ENCODE peak calls at places on chromosomes 5 and 9, in nine cellular contexts. One of them, this sample, is unnamed.

GRCh38 chr5:139856694-139857093 is 61.1 kb downstream of the PSD2 start:
- DNase-seq in AG08395: no peak
- DNase-seq in uterus: no peak
- DNase-seq in GM18507: no peak
- DNase-seq in anterior cingulate cortex: no peak
- DNase-seq in HEK293T: no peak
- DNase-seq in body of pancreas: no peak
- DNase-seq in GM10248: no peak
- DNase-seq in mucosa of gallbladder: no peak
- DNase-seq in this sample: no peak

GRCh38 chr5:60586307-60586901 is 113.6 kb downstream of the DEPDC1B start:
- DNase-seq in AG08395: no peak
- DNase-seq in uterus: no peak
- DNase-seq in GM18507: no peak
- DNase-seq in anterior cingulate cortex: no peak
- DNase-seq in HEK293T: no peak
- DNase-seq in body of pancreas: no peak
- DNase-seq in GM10248: no peak
- DNase-seq in mucosa of gallbladder: no peak
- DNase-seq in this sample: no peak

GRCh38 chr9:109286981-109287380 is 33.9 kb downstream of the EPB41L4B start:
- DNase-seq in AG08395: no peak
- DNase-seq in uterus: no peak
- DNase-seq in GM18507: no peak
- DNase-seq in anterior cingulate cortex: no peak
- DNase-seq in HEK293T: no peak
- DNase-seq in body of pancreas: no peak
- DNase-seq in GM10248: no peak
- DNase-seq in mucosa of gallbladder: no peak
- DNase-seq in this sample: no peak

GRCh38 chr5:148780711-148781110 is 45.7 kb upstream of the ADRB2 start:
- DNase-seq in AG08395: no peak
- DNase-seq in uterus: no peak
- DNase-seq in GM18507: no peak
- DNase-seq in anterior cingulate cortex: no peak
- DNase-seq in HEK293T: no peak
- DNase-seq in body of pancreas: no peak
- DNase-seq in GM10248: no peak
- DNase-seq in mucosa of gallbladder: no peak
- DNase-seq in this sample: no peak

GRCh38 chr5:93401844-93402243 is 179.2 kb downstream of the NR2F1-AS1 start:
- DNase-seq in AG08395: no peak
- DNase-seq in uterus: no peak
- DNase-seq in GM18507: no peak
- DNase-seq in anterior cingulate cortex: no peak
- DNase-seq in HEK293T: no peak
- DNase-seq in body of pancreas: no peak
- DNase-seq in GM10248: no peak
- DNase-seq in mucosa of gallbladder: no peak
- DNase-seq in this sample: no peak

GRCh38 chr5:93209476-93209875 is 371.5 kb downstream of the NR2F1-AS1 start:
- DNase-seq in AG08395: no peak
- DNase-seq in uterus: no peak
- DNase-seq in GM18507: no peak
- DNase-seq in anterior cingulate cortex: no peak
- DNase-seq in HEK293T: no peak
- DNase-seq in body of pancreas: no peak
- DNase-seq in GM10248: no peak
- DNase-seq in mucosa of gallbladder: no peak
- DNase-seq in this sample: no peak

GRCh38 chr9:19787672-19788071 is 1.2 kb downstream of the SLC24A2 start:
- DNase-seq in AG08395: no peak
- DNase-seq in uterus: no peak
- DNase-seq in GM18507: no peak
- DNase-seq in anterior cingulate cortex: no peak
- DNase-seq in HEK293T: no peak
- DNase-seq in body of pancreas: no peak
- DNase-seq in GM10248: no peak
- DNase-seq in mucosa of gallbladder: no peak
- DNase-seq in this sample: no peak

GRCh38 chr9:92752812-92753404 is 11.7 kb downstream of the BICD2 start:
- DNase-seq in AG08395: no peak
- DNase-seq in uterus: no peak
- DNase-seq in GM18507: no peak
- DNase-seq in anterior cingulate cortex: no peak
- DNase-seq in HEK293T: no peak
- DNase-seq in body of pancreas: no peak
- DNase-seq in GM10248: no peak
- DNase-seq in mucosa of gallbladder: no peak
- DNase-seq in this sample: no peak

GRCh38 chr5:178234753-178235599 is 2.4 kb upstream of the PHYKPL start:
- DNase-seq in AG08395: peak
- DNase-seq in uterus: peak
- DNase-seq in GM18507: peak
- DNase-seq in anterior cingulate cortex: no peak
- DNase-seq in HEK293T: peak
- DNase-seq in body of pancreas: peak
- DNase-seq in GM10248: peak
- DNase-seq in mucosa of gallbladder: peak
- DNase-seq in this sample: peak

GRCh38 chr5:149391524-149391923 is 12.4 kb upstream of the IL17B start:
- DNase-seq in AG08395: no peak
- DNase-seq in uterus: no peak
- DNase-seq in GM18507: no peak
- DNase-seq in anterior cingulate cortex: no peak
- DNase-seq in HEK293T: no peak
- DNase-seq in body of pancreas: no peak
- DNase-seq in GM10248: no peak
- DNase-seq in mucosa of gallbladder: no peak
- DNase-seq in this sample: no peak

GRCh38 chr5:74575741-74576538 is 64.6 kb downstream of the ENC1 start:
- DNase-seq in AG08395: peak
- DNase-seq in uterus: no peak
- DNase-seq in GM18507: no peak
- DNase-seq in anterior cingulate cortex: no peak
- DNase-seq in HEK293T: no peak
- DNase-seq in body of pancreas: no peak
- DNase-seq in GM10248: no peak
- DNase-seq in mucosa of gallbladder: no peak
- DNase-seq in this sample: no peak

GRCh38 chr5:10760033-10760975 is 730 bp downstream of the DAP start:
- DNase-seq in AG08395: peak
- DNase-seq in uterus: peak
- DNase-seq in GM18507: no peak
- DNase-seq in anterior cingulate cortex: peak
- DNase-seq in HEK293T: peak
- DNase-seq in body of pancreas: peak
- DNase-seq in GM10248: peak
- DNase-seq in mucosa of gallbladder: peak
- DNase-seq in this sample: peak

GRCh38 chr9:95626885-95627558 is 110.3 kb upstream of the PTCH1 start:
- DNase-seq in AG08395: no peak
- DNase-seq in uterus: peak
- DNase-seq in GM18507: no peak
- DNase-seq in anterior cingulate cortex: no peak
- DNase-seq in HEK293T: no peak
- DNase-seq in body of pancreas: peak
- DNase-seq in GM10248: no peak
- DNase-seq in mucosa of gallbladder: peak
- DNase-seq in this sample: no peak

GRCh38 chr5:143717400-143717799 is 94.6 kb upstream of the HMHB1 start:
- DNase-seq in AG08395: peak
- DNase-seq in uterus: no peak
- DNase-seq in GM18507: no peak
- DNase-seq in anterior cingulate cortex: no peak
- DNase-seq in HEK293T: no peak
- DNase-seq in body of pancreas: peak
- DNase-seq in GM10248: no peak
- DNase-seq in mucosa of gallbladder: no peak
- DNase-seq in this sample: no peak

GRCh38 chr5:131265318-131265803 is 1.5 kb downstream of the CDC42SE2 start:
- DNase-seq in AG08395: no peak
- DNase-seq in uterus: no peak
- DNase-seq in GM18507: no peak
- DNase-seq in anterior cingulate cortex: no peak
- DNase-seq in HEK293T: peak
- DNase-seq in body of pancreas: peak
- DNase-seq in GM10248: no peak
- DNase-seq in mucosa of gallbladder: no peak
- DNase-seq in this sample: no peak

GRCh38 chr5:121156565-121156964 is 692.5 kb downstream of the PRR16 start:
- DNase-seq in AG08395: no peak
- DNase-seq in uterus: no peak
- DNase-seq in GM18507: no peak
- DNase-seq in anterior cingulate cortex: no peak
- DNase-seq in HEK293T: no peak
- DNase-seq in body of pancreas: no peak
- DNase-seq in GM10248: no peak
- DNase-seq in mucosa of gallbladder: no peak
- DNase-seq in this sample: no peak

GRCh38 chr5:58357121-58357520 is 102.8 kb downstream of the PLK2 start:
- DNase-seq in AG08395: peak
- DNase-seq in uterus: no peak
- DNase-seq in GM18507: no peak
- DNase-seq in anterior cingulate cortex: no peak
- DNase-seq in HEK293T: no peak
- DNase-seq in body of pancreas: no peak
- DNase-seq in GM10248: no peak
- DNase-seq in mucosa of gallbladder: no peak
- DNase-seq in this sample: no peak

GRCh38 chr9:107976767-107977166 is 487.2 kb upstream of the KLF4 start:
- DNase-seq in AG08395: peak
- DNase-seq in uterus: peak
- DNase-seq in GM18507: no peak
- DNase-seq in anterior cingulate cortex: no peak
- DNase-seq in HEK293T: no peak
- DNase-seq in body of pancreas: peak
- DNase-seq in GM10248: no peak
- DNase-seq in mucosa of gallbladder: peak
- DNase-seq in this sample: no peak

GRCh38 chr9:118426772-118427171 is 722.6 kb downstream of the TLR4 start:
- DNase-seq in AG08395: no peak
- DNase-seq in uterus: no peak
- DNase-seq in GM18507: no peak
- DNase-seq in anterior cingulate cortex: no peak
- DNase-seq in HEK293T: no peak
- DNase-seq in body of pancreas: no peak
- DNase-seq in GM10248: no peak
- DNase-seq in mucosa of gallbladder: no peak
- DNase-seq in this sample: no peak

GRCh38 chr9:4750021-4750673 is 9.1 kb upstream of the AK3 start:
- DNase-seq in AG08395: peak
- DNase-seq in uterus: no peak
- DNase-seq in GM18507: no peak
- DNase-seq in anterior cingulate cortex: no peak
- DNase-seq in HEK293T: no peak
- DNase-seq in body of pancreas: no peak
- DNase-seq in GM10248: peak
- DNase-seq in mucosa of gallbladder: no peak
- DNase-seq in this sample: no peak

GRCh38 chr5:156149203-156149602 is 177.8 kb upstream of the SGCD start:
- DNase-seq in AG08395: no peak
- DNase-seq in uterus: no peak
- DNase-seq in GM18507: no peak
- DNase-seq in anterior cingulate cortex: no peak
- DNase-seq in HEK293T: no peak
- DNase-seq in body of pancreas: no peak
- DNase-seq in GM10248: no peak
- DNase-seq in mucosa of gallbladder: no peak
- DNase-seq in this sample: no peak

This sample was measured in CMK.